ENCODE peak calls at places on chromosomes 2 and 18, in seven cellular contexts. G is progenitor cell of endocrine pancreas, A is B cell, Z is T follicular helper cell, J is SK-N-DZ, K is T-cell, C is psoas muscle. F is an unnamed sample.

GRCh38 chr18:31506024-31506742 is 8.2 kb downstream of the DSG2 start:
- DNase-seq in A (no peak), C (no peak), J (no peak), K (no peak), Z (no peak), G (no peak), F (peak)

GRCh38 chr2:65724341-65724740 is 291.9 kb upstream of the SPRED2 start:
- DNase-seq in A (no peak), G (no peak), C (no peak), J (no peak), K (no peak), Z (no peak), F (peak)

GRCh38 chr2:30871440-30871839 is 64.2 kb upstream of the CAPN13 start:
- DNase-seq in J (peak), C (no peak), G (no peak), Z (no peak), A (no peak), K (no peak), F (no peak)

GRCh38 chr2:166060191-166060590 is 67.6 kb downstream of the SCN1A start:
- DNase-seq in A (no peak), K (no peak), Z (no peak), J (no peak), C (no peak), G (no peak), F (no peak)

GRCh38 chr18:56984731-56985130 is 162.2 kb upstream of the BOD1L2 start:
- DNase-seq in A (no peak), Z (no peak), J (no peak), K (no peak), G (peak), C (no peak), F (no peak)

GRCh38 chr2:202423139-202423538 is 47.0 kb downstream of the BMPR2 start:
- DNase-seq in Z (no peak), A (no peak), J (no peak), G (no peak), C (no peak), K (no peak), F (no peak)

GRCh38 chr2:99890616-99891259 is 251.7 kb downstream of the AFF3 start:
- DNase-seq in A (no peak), C (no peak), G (no peak), J (peak), K (no peak), Z (no peak), F (no peak)

GRCh38 chr2:151833984-151834383 is 5.8 kb upstream of the ARL5A start:
- DNase-seq in J (no peak), G (no peak), C (no peak), Z (no peak), K (no peak), A (peak), F (peak)

GRCh38 chr2:163852616-163853015 is 116.8 kb upstream of the FIGN start:
- DNase-seq in J (no peak), A (no peak), Z (no peak), K (no peak), C (no peak), G (no peak), F (no peak)

GRCh38 chr2:22359020-22359672 is 1025.8 kb upstream of the KLHL29 start:
- DNase-seq in K (no peak), G (no peak), A (no peak), Z (no peak), J (no peak), C (no peak), F (no peak)

GRCh38 chr2:196434217-196434616 is 205.3 kb upstream of the CCDC150 start:
- DNase-seq in Z (no peak), C (no peak), A (no peak), K (no peak), J (no peak), G (no peak), F (no peak)

F was measured in Kasumi-1.